ENCODE peak calls at places on chromosomes 3 and 15, in nine cellular contexts. B is endothelial cell, A is progenitor cell of endocrine pancreas, L is testis, P is foreskin fibroblast, Y is omental fat pad, S is left ventricle myocardium inferior, K is heart left ventricle, G is transverse colon. I is an unnamed sample.

GRCh38 chr3:93843981-93844380 is 129.7 kb downstream of the PROS1 start:
- DNase-seq in B (no peak), A (no peak), L (peak; percentile 18), P (peak; percentile 86), Y (no peak), S (no peak), K (no peak), G (no peak), I (no peak)

GRCh38 chr15:77069521-77070121 is 1.3 kb downstream of the TSPAN3 start:
- DNase-seq in B (no peak), A (no peak), L (peak; percentile 33), P (no peak), Y (no peak), S (no peak), K (no peak), G (peak; percentile 69), I (no peak)

GRCh38 chr3:72577190-72577589 is 271.1 kb downstream of the SHQ1 start:
- DNase-seq in B (no peak), A (no peak), L (no peak), P (no peak), Y (no peak), S (no peak), K (no peak), G (no peak), I (no peak)

GRCh38 chr15:61951949-61952348 is 108.3 kb downstream of the VPS13C start:
- DNase-seq in B (no peak), A (no peak), L (peak; percentile 52), P (peak; percentile 4), Y (no peak), S (no peak), K (no peak), G (no peak), I (no peak)

GRCh38 chr3:44948239-44948638 is 27.7 kb downstream of the ZDHHC3 start:
- DNase-seq in B (no peak), A (no peak), L (no peak), P (peak; percentile 26), Y (no peak), S (no peak), K (no peak), G (no peak), I (no peak)

GRCh38 chr3:154657265-154657664 is 227.3 kb upstream of the GPR149 start:
- DNase-seq in B (no peak), A (no peak), L (no peak), P (no peak), Y (no peak), S (no peak), K (no peak), G (no peak), I (no peak)

GRCh38 chr3:47433796-47434195 is 41.9 kb downstream of the SCAP start:
- DNase-seq in B (no peak), A (no peak), L (no peak), P (no peak), Y (no peak), S (no peak), K (no peak), G (peak; percentile 69), I (no peak)

GRCh38 chr3:181700168-181701087 is 11.3 kb upstream of the SOX2 start:
- DNase-seq in B (peak; percentile 81), A (peak; percentile 54), L (peak; percentile 88), P (peak; percentile 66), Y (no peak), S (peak; percentile 40), K (peak; percentile 50), G (peak; percentile 64), I (no peak)

GRCh38 chr15:73338058-73338457 is 30.7 kb downstream of the HCN4 start:
- DNase-seq in B (no peak), A (no peak), L (no peak), P (no peak), Y (no peak), S (no peak), K (no peak), G (no peak), I (no peak)

GRCh38 chr15:40296561-40297230 is 11.0 kb downstream of the PLCB2 start:
- DNase-seq in B (no peak), A (no peak), L (no peak), P (no peak), Y (no peak), S (no peak), K (peak; percentile 24), G (no peak), I (no peak)

GRCh38 chr15:55708720-55709119 is 34.2 kb downstream of the PRTG start:
- DNase-seq in B (no peak), A (no peak), L (no peak), P (no peak), Y (no peak), S (no peak), K (no peak), G (no peak), I (no peak)

DNA sequence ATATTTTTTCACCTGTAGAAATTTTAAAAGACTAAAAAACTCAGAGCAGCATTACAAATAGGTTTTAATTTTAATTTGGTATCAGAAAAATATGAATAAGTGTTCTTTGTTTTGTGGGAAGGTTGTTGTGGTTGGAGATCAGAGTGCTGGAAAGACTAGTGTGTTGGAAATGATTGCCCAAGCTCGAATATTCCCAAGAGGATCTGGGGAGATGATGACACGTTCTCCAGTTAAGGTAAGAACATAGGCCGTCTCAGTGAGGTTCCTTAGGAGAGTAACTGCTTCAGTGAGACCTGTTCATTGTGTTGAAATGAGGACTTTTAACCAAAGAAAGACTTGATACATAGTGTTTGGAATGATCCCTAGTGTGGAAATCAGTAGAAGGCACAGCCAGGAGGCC is 44.8 kb downstream of the OPA1 start:
- DNase-seq in B (no peak), A (no peak), L (no peak), P (no peak), Y (no peak), S (no peak), K (no peak), G (no peak), I (no peak)
- TF ChIP-seq CTCF in B (no peak), A (no peak), L (no peak), P (no peak), Y (no peak), S (no peak), K (no peak), G (no peak), I (no peak)

GRCh38 chr3:143897558-143898305 is 49.5 kb upstream of the SLC9A9 start:
- DNase-seq in B (no peak), A (no peak), L (no peak), P (peak; percentile 58), Y (no peak), S (no peak), K (no peak), G (no peak), I (no peak)

GRCh38 chr3:143901105-143901504 is 52.8 kb upstream of the SLC9A9 start:
- DNase-seq in B (no peak), A (no peak), L (no peak), P (peak; percentile 89), Y (no peak), S (no peak), K (no peak), G (no peak), I (no peak)

GRCh38 chr3:143896486-143896885 is 48.2 kb upstream of the SLC9A9 start:
- DNase-seq in B (no peak), A (no peak), L (no peak), P (peak; percentile 29), Y (no peak), S (no peak), K (no peak), G (no peak), I (no peak)

DNA sequence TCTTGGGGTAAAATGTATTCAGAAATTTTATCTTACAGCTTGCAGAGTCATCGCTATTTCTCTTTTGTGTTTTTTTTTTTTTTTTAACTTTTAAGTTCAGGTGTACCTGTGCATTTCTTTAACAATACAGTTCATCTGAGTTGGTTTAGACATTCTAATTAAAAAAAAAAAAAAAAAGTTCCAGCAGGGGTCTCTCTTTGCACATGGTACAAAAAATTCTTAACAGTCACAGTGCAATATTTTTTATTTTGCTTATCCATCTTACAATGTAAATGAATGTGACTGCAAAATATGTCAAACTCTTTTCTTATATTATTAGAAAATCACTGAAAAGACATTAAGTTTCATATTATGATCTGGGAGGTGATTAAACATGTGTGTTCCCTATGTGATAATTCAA is 47.5 kb upstream of the SLC9A9 start:
- DNase-seq in B (no peak), A (no peak), L (no peak), P (peak; percentile 32), Y (no peak), S (no peak), K (no peak), G (no peak), I (no peak)
- TF ChIP-seq CTCF in B (peak; percentile 13), A (peak; percentile 56), L (no peak), P (peak; percentile 5), Y (no peak), S (peak; percentile 28), K (no peak), G (no peak), I (no peak)

GRCh38 chr15:34357653-34358052 is 9.3 kb downstream of the LPCAT4 start:
- DNase-seq in B (no peak), A (no peak), L (no peak), P (no peak), Y (no peak), S (no peak), K (no peak), G (no peak), I (no peak)

GRCh38 chr15:34360298-34360697 is 6.7 kb downstream of the LPCAT4 start:
- DNase-seq in B (no peak), A (no peak), L (no peak), P (peak; percentile 28), Y (no peak), S (no peak), K (no peak), G (no peak), I (no peak)

GRCh38 chr15:34358948-34359347 is 8.0 kb downstream of the LPCAT4 start:
- DNase-seq in B (no peak), A (no peak), L (no peak), P (no peak), Y (no peak), S (no peak), K (no peak), G (no peak), I (no peak)

GRCh38 chr15:34359416-34359815 is 7.6 kb downstream of the LPCAT4 start:
- DNase-seq in B (no peak), A (no peak), L (no peak), P (peak; percentile 58), Y (no peak), S (no peak), K (no peak), G (peak; percentile 58), I (no peak)

GRCh38 chr15:34358367-34358766 is 8.6 kb downstream of the LPCAT4 start:
- DNase-seq in B (no peak), A (no peak), L (no peak), P (peak; percentile 39), Y (no peak), S (no peak), K (no peak), G (no peak), I (no peak)
- TF ChIP-seq CTCF in B (no peak), A (peak; percentile 23), L (no peak), P (peak; percentile 25), Y (no peak), S (peak; percentile 28), K (no peak), G (no peak), I (no peak)

GRCh38 chr3:98339031-98339430 is 14.6 kb upstream of the OR5K4 start:
- DNase-seq in B (no peak), A (no peak), L (no peak), P (no peak), Y (no peak), S (no peak), K (no peak), G (no peak), I (no peak)

GRCh38 chr3:98341758-98342157 is 11.9 kb upstream of the OR5K4 start:
- DNase-seq in B (no peak), A (no peak), L (no peak), P (no peak), Y (no peak), S (no peak), K (no peak), G (no peak), I (no peak)

GRCh38 chr3:98343647-98344507 is 9.8 kb upstream of the OR5K4 start:
- DNase-seq in B (peak; percentile 66), A (no peak), L (peak; percentile 83), P (peak; percentile 1), Y (no peak), S (no peak), K (no peak), G (peak; percentile 9), I (no peak)
- TF ChIP-seq CTCF in B (peak; percentile 77), A (peak; percentile 71), L (peak; percentile 49), P (peak; percentile 52), Y (no peak), S (peak; percentile 32), K (no peak), G (peak; percentile 39), I (no peak)